ENCODE peak calls at places on chromosomes 13 and 19, in ten cellular contexts. T, Z, F, B, C, N, V, Q, I and E are unnamed samples.

GRCh38 chr19:55083004-55083850 is 7.6 kb downstream of the EPS8L1 start:
- DNase-seq in N (no peak), C (no peak), F (no peak), B (no peak), Z (no peak), I (peak), T (no peak), V (no peak), Q (no peak), E (no peak)

GRCh38 chr13:104648291-104648690 is 1582.1 kb upstream of the SLC10A2 start:
- DNase-seq in I (no peak), B (no peak), V (no peak), T (no peak), Z (no peak), N (no peak), F (no peak), Q (no peak), C (no peak), E (no peak)

GRCh38 chr13:25860862-25861261 is 191.0 kb downstream of the SHISA2 start:
- DNase-seq in B (no peak), C (no peak), V (no peak), N (no peak), T (peak), Z (peak), Q (peak), I (no peak), F (peak), E (no peak)

GRCh38 chr19:56350416-56351045 is 35.9 kb upstream of the ZSCAN5A start:
- DNase-seq in Q (peak), T (peak), C (no peak), Z (peak), I (no peak), N (peak), F (peak), B (peak), V (peak), E (no peak)

GRCh38 chr13:45092668-45093067 is 27.6 kb upstream of the GTF2F2 start:
- DNase-seq in Z (no peak), T (peak), Q (peak), N (no peak), V (peak), B (no peak), C (no peak), I (no peak), F (peak), E (no peak)

GRCh38 chr19:5627395-5627904 is 4.6 kb downstream of the SAFB start:
- DNase-seq in T (peak), V (peak), F (no peak), I (peak), Z (peak), C (peak), Q (peak), B (no peak), N (no peak), E (no peak)

GRCh38 chr19:40597329-40597838 is 3.8 kb upstream of the LTBP4 start:
- DNase-seq in Q (no peak), B (no peak), V (no peak), F (no peak), T (no peak), C (no peak), N (no peak), I (no peak), Z (no peak), E (no peak)

GRCh38 chr19:48466571-48467325 is 2.4 kb upstream of the CYTH2 start:
- DNase-seq in I (no peak), Q (peak), N (no peak), C (no peak), F (peak), Z (peak), B (no peak), T (peak), V (no peak), E (no peak)

GRCh38 chr13:40697711-40698110 is 31.3 kb upstream of the FOXO1 start:
- DNase-seq in N (no peak), Q (no peak), F (no peak), V (no peak), Z (no peak), C (no peak), I (no peak), T (no peak), B (no peak), E (no peak)

GRCh38 chr19:982567-983170 is 1.5 kb upstream of the WDR18 start:
- DNase-seq in Z (peak), Q (peak), N (peak), C (peak), V (peak), F (peak), T (no peak), B (peak), I (peak), E (no peak)

GRCh38 chr19:11963566-11964355 is 1.1 kb upstream of the ZNF763 start:
- DNase-seq in I (peak), T (no peak), Q (peak), C (peak), V (peak), F (peak), B (peak), N (peak), Z (peak), E (no peak)

GRCh38 chr13:44151474-44151873 is 222.2 kb upstream of the SERP2 start:
- DNase-seq in N (no peak), V (no peak), Z (no peak), F (no peak), Q (no peak), I (no peak), C (no peak), T (no peak), B (no peak), E (no peak)

GRCh38 chr19:805600-806550 is 8.6 kb downstream of the PTBP1 start:
- DNase-seq in N (no peak), B (no peak), T (no peak), I (no peak), Z (no peak), V (no peak), C (no peak), F (no peak), Q (no peak), E (no peak)

GRCh38 chr13:90968510-90968909 is 379.0 kb upstream of the MIR17HG start:
- DNase-seq in Z (no peak), T (no peak), B (peak), I (peak), N (no peak), F (peak), V (peak), Q (no peak), C (no peak), E (no peak)

GRCh38 chr19:21256722-21257121 is 72.5 kb downstream of the ZNF708 start:
- DNase-seq in T (peak), F (no peak), B (peak), Z (peak), C (no peak), V (peak), N (no peak), Q (peak), I (no peak), E (no peak)

GRCh38 chr19:48295458-48295857 is 25.6 kb downstream of the ZNF114 start:
- DNase-seq in V (no peak), Q (no peak), F (no peak), B (no peak), I (no peak), C (no peak), N (no peak), T (no peak), Z (no peak), E (no peak)

GRCh38 chr13:56019606-56020005 is 1121.1 kb upstream of the PRR20A start:
- DNase-seq in C (peak), Q (no peak), V (no peak), Z (no peak), I (no peak), F (no peak), T (no peak), N (no peak), B (no peak), E (peak)

GRCh38 chr13:97298816-97299215 is 76.7 kb downstream of the MBNL2 start:
- DNase-seq in V (no peak), I (no peak), N (no peak), Q (peak), B (no peak), C (no peak), T (no peak), Z (no peak), F (peak), E (no peak)

GRCh38 chr19:14519245-14519859 is 1.2 kb upstream of the DNAJB1 start:
- DNase-seq in Q (no peak), V (no peak), Z (no peak), F (no peak), T (no peak), N (no peak), B (no peak), I (no peak), C (no peak), E (no peak)

GRCh38 chr13:38908574-38908973 is 82.1 kb downstream of the STOML3 start:
- DNase-seq in N (no peak), C (no peak), Z (no peak), V (no peak), T (no peak), Q (no peak), F (no peak), I (no peak), B (no peak), E (no peak)

GRCh38 chr19:8453616-8454015 is 8.8 kb downstream of the HNRNPM start:
- DNase-seq in N (no peak), F (no peak), Z (no peak), V (no peak), T (no peak), C (peak), Q (no peak), I (no peak), B (no peak), E (peak)

GRCh38 chr13:106917673-106918652 is 350.0 kb upstream of the ARGLU1 start:
- DNase-seq in F (peak), I (peak), B (peak), Q (peak), Z (peak), C (peak), V (peak), T (peak), N (peak), E (peak)

GRCh38 chr19:18915639-18916038 is 3.5 kb downstream of the COPE start:
- DNase-seq in N (no peak), T (no peak), C (no peak), I (peak), Z (no peak), Q (peak), F (peak), V (peak), B (peak), E (no peak)

GRCh38 chr13:103883152-103883551 is 816.9 kb upstream of the SLC10A2 start:
- DNase-seq in I (peak), T (peak), Z (peak), N (peak), F (peak), V (peak), B (peak), Q (peak), C (peak), E (peak)

GRCh38 chr19:7618366-7618765 is 11.0 kb downstream of the XAB2 start:
- DNase-seq in N (no peak), F (no peak), Q (peak), I (no peak), B (no peak), V (no peak), C (no peak), T (no peak), Z (no peak), E (no peak)

GRCh38 chr19:18441804-18442788 is 4.2 kb upstream of the ISYNA1 start:
- DNase-seq in N (no peak), B (no peak), Q (no peak), F (no peak), T (no peak), Z (no peak), V (no peak), I (no peak), C (no peak), E (no peak)

GRCh38 chr13:109785892-109786450 is 412 bp downstream of the IRS2 start:
- DNase-seq in C (no peak), Q (no peak), B (no peak), V (peak), F (no peak), N (no peak), I (no peak), Z (no peak), T (no peak), E (no peak)

GRCh38 chr13:74867460-74867859 is 614.5 kb downstream of the TBC1D4 start:
- DNase-seq in T (peak), F (no peak), Z (peak), Q (no peak), C (no peak), B (no peak), N (no peak), I (no peak), V (no peak), E (no peak)

GRCh38 chr13:91162180-91162579 is 185.3 kb upstream of the MIR17HG start:
- DNase-seq in I (no peak), Q (no peak), N (no peak), F (no peak), T (no peak), B (peak), C (no peak), Z (no peak), V (peak), E (no peak)

GRCh38 chr19:57934820-57935665 is at the start of gene ZNF418:
- DNase-seq in Q (peak), N (peak), B (peak), V (no peak), F (peak), I (peak), T (peak), Z (peak), C (peak), E (no peak)

GRCh38 chr19:38653028-38653571 is 5.7 kb downstream of the ACTN4 start:
- DNase-seq in Z (no peak), N (no peak), Q (peak), I (no peak), T (peak), B (no peak), C (peak), V (no peak), F (peak), E (no peak)

GRCh38 chr19:39070888-39071287 is 13.3 kb upstream of the ACP7 start:
- DNase-seq in B (no peak), V (no peak), F (peak), T (peak), C (no peak), I (no peak), N (no peak), Z (peak), Q (no peak), E (no peak)

GRCh38 chr19:18220632-18221275 is 5.5 kb downstream of the PDE4C start:
- DNase-seq in Z (no peak), I (peak), F (no peak), C (no peak), N (no peak), V (no peak), Q (no peak), T (no peak), B (no peak), E (no peak)

GRCh38 chr13:33402975-33403374 is 117.4 kb upstream of the STARD13 start:
- DNase-seq in N (no peak), F (no peak), T (no peak), Z (no peak), B (no peak), C (no peak), Q (no peak), I (no peak), V (no peak), E (no peak)
- TF ChIP-seq CTCF in N (no peak), F (no peak), T (no peak), Z (no peak), B (no peak), C (no peak), Q (no peak), I (no peak), V (no peak), E (no peak)

DNA sequence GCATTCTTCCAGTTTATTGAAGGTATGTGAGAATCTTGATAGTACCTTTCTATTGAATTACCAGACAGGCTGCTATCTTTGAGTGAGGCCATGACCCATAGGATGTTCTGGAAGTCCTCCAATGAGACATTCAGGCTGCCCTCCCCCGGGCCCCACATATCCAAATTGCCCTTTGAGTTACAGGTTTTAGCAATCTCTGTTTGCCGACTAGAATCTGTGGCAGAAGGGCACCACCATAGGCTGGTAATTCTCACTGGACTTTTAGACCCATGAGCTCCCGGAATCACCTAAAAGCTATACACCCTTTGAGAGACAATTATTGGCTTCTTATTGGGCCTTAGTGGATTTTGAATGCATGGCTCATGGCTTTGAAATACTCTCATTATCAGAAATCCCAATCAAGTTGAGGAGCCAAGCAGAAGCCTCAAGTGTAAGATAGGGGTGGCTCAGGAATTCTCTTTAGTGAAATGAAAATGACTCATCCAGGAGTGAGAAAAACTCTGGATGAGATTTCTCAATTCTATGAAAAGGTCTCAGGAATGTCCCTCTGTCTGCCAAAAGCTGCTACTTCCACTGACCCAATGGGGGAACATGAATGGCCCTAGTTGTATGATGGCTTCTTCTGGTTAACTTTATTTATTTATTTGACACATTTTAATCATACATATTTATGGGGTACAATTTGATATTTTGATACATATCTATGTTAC is 172.1 kb upstream of the CSNK1A1L start:
- DNase-seq in V (no peak), C (no peak), Z (no peak), B (no peak), Q (peak), N (no peak), F (no peak), I (no peak), T (peak), E (no peak)
- TF ChIP-seq CTCF in V (no peak), C (no peak), Z (no peak), B (no peak), Q (no peak), N (no peak), F (no peak), I (no peak), T (no peak), E (no peak)

GRCh38 chr13:32645854-32646253 is 59.6 kb downstream of the PDS5B start:
- DNase-seq in Q (no peak), V (peak), C (no peak), N (no peak), F (no peak), Z (no peak), T (no peak), I (no peak), B (no peak), E (no peak)

GRCh38 chr13:32647926-32648325 is 61.7 kb downstream of the PDS5B start:
- DNase-seq in F (no peak), B (no peak), C (no peak), V (no peak), T (no peak), Q (no peak), N (no peak), I (no peak), Z (no peak), E (no peak)

DNA sequence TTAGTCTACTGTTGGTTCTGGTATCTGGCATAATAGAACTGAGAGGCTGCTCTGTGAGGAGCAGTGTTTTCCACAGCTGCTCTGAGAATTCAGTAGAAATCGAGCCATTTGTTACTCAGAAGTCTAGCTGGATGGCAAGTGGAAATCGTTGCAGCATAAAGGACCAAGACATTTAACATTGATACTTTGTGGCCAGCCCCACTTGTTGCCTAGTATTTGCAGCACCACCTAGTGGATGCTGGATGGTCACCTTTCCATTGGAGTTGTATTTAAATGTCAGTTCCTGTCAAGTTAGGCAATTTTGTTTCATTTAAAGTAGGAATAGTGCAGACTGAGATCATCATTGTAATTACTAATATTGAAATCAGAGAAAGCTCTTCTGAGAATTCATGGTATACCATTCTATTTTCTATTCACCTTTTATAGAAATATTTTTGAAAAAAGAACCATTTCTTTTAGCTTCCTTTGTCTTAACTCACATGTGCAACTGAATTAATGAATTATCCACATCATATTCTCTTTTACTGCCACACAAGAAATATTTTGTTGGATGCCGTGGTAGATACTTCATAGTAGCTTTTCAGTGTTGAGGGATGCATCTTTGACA is 64.6 kb downstream of the PDS5B start:
- DNase-seq in I (peak), C (no peak), B (peak), Q (peak), F (peak), Z (peak), T (peak), N (no peak), V (peak), E (no peak)
- TF ChIP-seq CTCF in I (peak), C (peak), B (peak), Q (peak), F (peak), Z (peak), T (peak), N (peak), V (peak), E (peak)

GRCh38 chr19:9913237-9914000 is 22.9 kb downstream of the OLFM2 start:
- DNase-seq in F (no peak), Z (no peak), C (no peak), Q (no peak), V (no peak), N (no peak), T (no peak), B (peak), I (peak), E (no peak)

GRCh38 chr19:9912551-9913236 is 23.6 kb downstream of the OLFM2 start:
- DNase-seq in Q (no peak), F (no peak), N (no peak), C (no peak), Z (no peak), B (no peak), T (no peak), I (no peak), V (no peak), E (no peak)

GRCh38 chr19:9916719-9917118 is 19.6 kb downstream of the OLFM2 start:
- DNase-seq in I (no peak), Z (no peak), F (no peak), B (no peak), V (no peak), C (no peak), Q (no peak), N (no peak), T (no peak), E (no peak)

GRCh38 chr19:9914001-9914314 is 22.4 kb downstream of the OLFM2 start:
- DNase-seq in Q (no peak), F (no peak), C (no peak), V (no peak), N (peak), T (no peak), Z (no peak), I (peak), B (no peak), E (no peak)

GRCh38 chr19:9914315-9915207 is 21.8 kb downstream of the OLFM2 start:
- DNase-seq in C (peak), Z (peak), N (peak), Q (peak), V (peak), T (peak), B (peak), F (peak), I (peak), E (no peak)
- TF ChIP-seq CTCF in C (no peak), Z (peak), N (peak), Q (peak), V (peak), T (peak), B (peak), F (peak), I (peak), E (peak)

GRCh38 chr13:70310720-70311119 is 202.5 kb upstream of the KLHL1 start:
- DNase-seq in Q (no peak), Z (peak), T (peak), I (no peak), C (no peak), V (peak), F (peak), N (no peak), B (peak), E (no peak)
- TF ChIP-seq CTCF in Q (no peak), Z (peak), T (peak), I (peak), C (no peak), V (peak), F (peak), N (peak), B (no peak), E (peak)